ENCODE peak calls at places on chromosomes 4 and X, in ten cellular contexts. C is stimulated activated CD4-positive, alpha-beta T cell treated with anti-CD3 and anti-CD28 coated beads, Interleukin-1b, Interleukin-23, amount 100 ng/mL, for 48 hours; N is effector memory CD8-positive, alpha-beta T cell; G is amniotic stem cell; V is bronchial epithelial cell; X is NCI-H460; L is T-helper 2 cell; H is NCI-H748 treated with DMSO at 0.1 percent for 48 hours; Y is nephron progenitor cell; J is T-cell. M is an unnamed sample.

GRCh38 chr4:41057456-41057855 is 156.9 kb downstream of the APBB2 start:
- DNase-seq in C (no peak), N (no peak), G (no peak), V (no peak), X (no peak), L (no peak), H (no peak), Y (no peak), J (no peak), M (no peak)

GRCh38 chr4:157713342-157713741 is 459.5 kb downstream of the GASK1B start:
- DNase-seq in C (no peak), N (no peak), G (no peak), V (peak), X (no peak), L (no peak), H (peak), Y (no peak), J (no peak), M (no peak)

GRCh38 chr4:177235026-177235425 is 74.6 kb upstream of the NEIL3 start:
- DNase-seq in C (no peak), N (no peak), G (no peak), V (peak), X (no peak), L (no peak), H (no peak), Y (no peak), J (no peak), M (no peak)

GRCh38 chr4:82773049-82773448 is 25.5 kb downstream of the SCD5 start:
- DNase-seq in C (no peak), N (no peak), G (no peak), V (no peak), X (no peak), L (no peak), H (no peak), Y (no peak), J (no peak), M (no peak)

GRCh38 chrX:118325453-118325852 is 20.5 kb upstream of the WDR44 start:
- DNase-seq in C (no peak), N (no peak), G (no peak), V (peak), X (no peak), L (peak), H (no peak), Y (no peak), J (no peak), M (no peak)

GRCh38 chr4:175351473-175351872 is 433.3 kb downstream of the ADAM29 start:
- DNase-seq in C (no peak), N (no peak), G (no peak), V (no peak), X (no peak), L (no peak), H (no peak), Y (no peak), J (no peak), M (no peak)

GRCh38 chrX:24023972-24024664 is 2.9 kb downstream of the KLHL15 start:
- DNase-seq in C (no peak), N (no peak), G (no peak), V (peak), X (no peak), L (peak), H (no peak), Y (no peak), J (no peak), M (no peak)

GRCh38 chr4:108783666-108784463 is 21.0 kb upstream of the ETNPPL start:
- DNase-seq in C (no peak), N (no peak), G (no peak), V (peak), X (no peak), L (peak), H (no peak), Y (no peak), J (no peak), M (no peak)

GRCh38 chrX:18789916-18790315 is 82.5 kb downstream of the PPEF1 start:
- DNase-seq in C (no peak), N (no peak), G (no peak), V (peak), X (no peak), L (no peak), H (no peak), Y (no peak), J (no peak), M (no peak)

M was measured in stimulated activated naive B cell treated with anti-CD40 and anti-IgM and Interleukin-4, amounts not matched to agents 10 μg/mL and 1 μg/mL and 100 μg/mL, for 72 hours.